ENCODE peak calls at places on chromosomes 16 and 17, in nine cellular contexts. Q, S, F, E, Y, X, T, N and L are unnamed samples.

GRCh38 chr16:530111-530817 is 2.8 kb downstream of the CAPN15 start:
- DNase-seq in F (no peak), T (no peak), Y (no peak), Q (no peak), S (no peak), N (no peak), E (no peak), X (no peak), L (no peak)

GRCh38 chr16:149024-149675 is 3.3 kb upstream of the HBZ start:
- DNase-seq in F (peak; percentile 55), S (no peak), Y (no peak), T (peak; percentile 25), E (no peak), X (no peak), Q (no peak), N (no peak), L (no peak)

GRCh38 chr17:29250666-29251065 is 4.0 kb downstream of the CRYBA1 start:
- DNase-seq in E (no peak), Y (no peak), N (no peak), Q (no peak), X (no peak), T (peak; percentile 49), F (no peak), S (no peak), L (no peak)

GRCh38 chr16:53913082-53913870 is 209.3 kb downstream of the FTO start:
- DNase-seq in Y (no peak), E (peak; percentile 73), T (peak; percentile 84), Q (no peak), N (no peak), F (peak; percentile 10), X (no peak), S (no peak), L (no peak)

GRCh38 chr17:81194941-81195901 is 27.5 kb downstream of the CEP131 start:
- DNase-seq in S (no peak), X (no peak), F (no peak), T (no peak), Y (no peak), E (no peak), Q (no peak), N (no peak), L (no peak)

GRCh38 chr17:45906927-45907622 is 12.7 kb downstream of the MAPT start:
- DNase-seq in N (no peak), S (no peak), Y (no peak), Q (no peak), X (no peak), F (no peak), E (no peak), T (no peak), L (no peak)

GRCh38 chr17:29133146-29133713 is 47.0 kb downstream of the MYO18A start:
- DNase-seq in Q (no peak), E (no peak), N (no peak), S (no peak), X (peak; percentile 29), Y (no peak), T (peak; percentile 91), F (no peak), L (no peak)

GRCh38 chr17:46046957-46047356 is 47.9 kb downstream of the STH start:
- DNase-seq in T (peak; percentile 44), E (no peak), S (no peak), F (no peak), N (no peak), X (no peak), Q (no peak), Y (no peak), L (no peak)

GRCh38 chr17:42804918-42805367 is 6.3 kb downstream of the CNTD1 start:
- DNase-seq in E (no peak), F (no peak), S (no peak), N (no peak), T (peak; percentile 46), Y (no peak), X (no peak), Q (no peak), L (no peak)

GRCh38 chr17:80047176-80047575 is 10.7 kb downstream of the CCDC40 start:
- DNase-seq in F (no peak), Q (no peak), X (no peak), E (no peak), T (no peak), N (no peak), Y (no peak), S (no peak), L (no peak)

GRCh38 chr17:19546289-19547065 is 12.8 kb downstream of the SLC47A1 start:
- DNase-seq in T (no peak), Q (peak; percentile 57), F (no peak), X (peak; percentile 19), E (no peak), S (peak; percentile 75), Y (no peak), N (peak; percentile 20), L (no peak)

GRCh38 chr17:4788807-4789700 is at the start of gene GLTPD2:
- DNase-seq in N (peak; percentile 55), E (no peak), X (peak; percentile 38), S (no peak), Q (peak; percentile 80), T (peak; percentile 33), F (no peak), Y (peak; percentile 29), L (no peak)

GRCh38 chr17:76240461-76241204 is at the start of gene RNF157:
- DNase-seq in X (peak; percentile 88), Q (peak; percentile 79), S (peak; percentile 80), T (peak; percentile 78), F (peak; percentile 64), E (no peak), N (peak; percentile 95), Y (peak; percentile 81), L (no peak)

GRCh38 chr16:68844211-68844564 is 857 bp downstream of the TANGO6 start:
- DNase-seq in Q (no peak), S (no peak), N (no peak), X (no peak), E (no peak), F (no peak), Y (no peak), T (no peak), L (no peak)

GRCh38 chr16:19718624-19718965 is 524 bp downstream of the IQCK start:
- DNase-seq in Q (no peak), S (no peak), X (no peak), E (no peak), T (peak; percentile 42), F (no peak), Y (no peak), N (peak; percentile 78), L (no peak)

GRCh38 chr16:80824623-80825364 is 20.4 kb upstream of the CDYL2 start:
- DNase-seq in X (peak; percentile 56), S (no peak), Q (no peak), Y (peak; percentile 59), T (peak; percentile 40), F (peak; percentile 9), N (peak; percentile 71), E (peak; percentile 29), L (no peak)

DNA sequence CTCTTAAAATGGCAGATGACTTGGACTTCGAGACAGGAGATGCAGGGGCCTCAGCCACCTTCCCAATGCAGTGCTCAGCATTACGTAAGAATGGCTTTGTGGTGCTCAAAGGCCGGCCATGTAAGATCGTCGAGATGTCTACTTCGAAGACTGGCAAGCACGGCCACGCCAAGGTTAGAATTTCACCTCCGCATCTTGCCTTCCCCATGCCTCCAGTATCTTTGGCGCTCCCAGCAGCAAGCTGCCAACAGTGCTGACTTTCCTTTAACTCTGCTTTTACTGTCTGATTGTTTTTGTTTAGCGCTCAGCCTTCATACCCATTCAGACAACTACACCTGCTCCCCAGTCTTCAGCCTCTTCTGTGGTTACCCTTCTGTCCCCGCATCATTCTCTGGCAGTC is 2.2 kb downstream of the EIF5A start:
- DNase-seq in Q (no peak), X (no peak), T (no peak), F (no peak), N (no peak), E (no peak), S (no peak), Y (no peak), L (no peak)
- H3K4me1 ChIP-seq in Q (peaks cover 4% of the 10 kb centered on the region), X (peaks cover 17% of the 10 kb centered on the region), T (peaks cover 17% of the 10 kb centered on the region), F (no peaks in the 10 kb centered on the region), N (peaks cover 12% of the 10 kb centered on the region), E (peaks cover 41% of the 10 kb centered on the region), S (peaks cover 52% of the 10 kb centered on the region), Y (peaks cover 8% of the 10 kb centered on the region), L (no peaks in the 10 kb centered on the region)

GRCh38 chr17:33229499-33229898 is 63.6 kb downstream of the ASIC2 start:
- DNase-seq in Y (no peak), N (no peak), S (no peak), E (no peak), X (no peak), T (no peak), F (no peak), Q (no peak), L (no peak)
- H3K4me3 ChIP-seq in Y (no peak overlapping the region), N (no peak overlapping the region), S (no peak overlapping the region), E (no peak overlapping the region), X (no peak overlapping the region), T (no peak overlapping the region), F (no peak overlapping the region), Q (no peak overlapping the region), L (no peak overlapping the region)

DNA sequence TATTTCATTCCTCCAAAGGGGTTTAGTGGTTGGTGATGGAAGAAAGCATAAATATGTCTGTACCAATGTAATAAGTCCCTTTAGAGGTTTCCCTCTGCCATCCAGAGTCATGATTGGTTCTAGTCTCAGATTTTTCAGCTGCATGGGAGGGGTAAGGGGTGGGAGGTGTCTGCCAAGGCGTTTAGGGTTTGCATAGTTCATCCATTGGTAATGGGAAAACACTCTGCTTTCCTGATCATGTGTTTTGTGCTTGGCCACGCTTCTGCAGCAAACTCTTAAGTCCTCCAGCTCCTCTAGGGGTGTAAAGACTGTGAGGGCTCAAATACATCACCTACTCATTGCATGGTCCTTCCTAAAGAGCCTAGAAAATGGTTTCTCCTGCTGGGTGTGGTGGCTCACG is 29.8 kb downstream of the LIG3 start:
- DNase-seq in X (no peak), E (no peak), Q (no peak), T (no peak), S (no peak), N (no peak), Y (no peak), F (no peak), L (no peak)
- H3K36me3 ChIP-seq in X (no peaks in the 10 kb centered on the region), E (peaks cover 74% of the 10 kb centered on the region), Q (no peaks in the 10 kb centered on the region), T (peaks cover 44% of the 10 kb centered on the region), S (peaks cover 15% of the 10 kb centered on the region), N (no peaks in the 10 kb centered on the region), Y (peaks cover 12% of the 10 kb centered on the region), F (peaks cover 19% of the 10 kb centered on the region), L (peaks cover 2% of the 10 kb centered on the region)

GRCh38 chr17:1994707-1995106 is 30.4 kb downstream of the RTN4RL1 start:
- DNase-seq in Q (no peak), E (no peak), X (no peak), S (no peak), F (no peak), T (no peak), N (no peak), Y (no peak), L (no peak)

GRCh38 chr17:1997146-1997586 is 28.0 kb downstream of the RTN4RL1 start:
- DNase-seq in E (no peak), Y (no peak), T (no peak), Q (peak; percentile 81), N (no peak), F (no peak), X (no peak), S (no peak), L (no peak)

GRCh38 chr17:1995321-1996242 is 29.6 kb downstream of the RTN4RL1 start:
- DNase-seq in F (no peak), S (no peak), N (no peak), T (no peak), Q (peak; percentile 72), X (no peak), Y (no peak), E (no peak), L (no peak)

GRCh38 chr17:1997587-1998425 is 27.3 kb downstream of the RTN4RL1 start:
- DNase-seq in Y (peak; percentile 59), F (no peak), N (peak; percentile 78), Q (peak; percentile 87), X (peak; percentile 42), S (no peak), T (no peak), E (no peak), L (no peak)

GRCh38 chr17:1996243-1997145 is 28.6 kb downstream of the RTN4RL1 start:
- DNase-seq in N (no peak), E (no peak), X (no peak), Y (no peak), T (no peak), F (peak; percentile 40), S (no peak), Q (no peak), L (no peak)
- H3K4me1 ChIP-seq in N (peaks cover 42% of the 10 kb centered on the region), E (peaks cover 13% of the 10 kb centered on the region), X (peaks cover 55% of the 10 kb centered on the region), Y (peaks cover 19% of the 10 kb centered on the region), T (peaks cover 33% of the 10 kb centered on the region), F (no peaks in the 10 kb centered on the region), S (peaks cover 35% of the 10 kb centered on the region), Q (peaks cover 59% of the 10 kb centered on the region), L (no peaks in the 10 kb centered on the region)